ENCODE peak calls at places on chromosomes 3 and 15, in five cellular contexts. L is keratinocyte, X is AG10803, G is lower lobe of right lung, P is GM10248. V is an unnamed sample.
A peak's percentile ranks its signal among the peaks of the same experiment; 100 is the strongest.

GRCh38 chr3:53708001-53708621 is 138.1 kb downstream of the CHDH start:
- DNase-seq in G (peak; percentile 79), P (no peak), L (no peak), X (no peak), V (no peak)

GRCh38 chr3:13411186-13411860 is 8.8 kb downstream of the NUP210 start:
- DNase-seq in L (no peak), P (no peak), X (no peak), G (no peak), V (no peak)

GRCh38 chr3:62371032-62371734 is 2.2 kb downstream of the FEZF2 start:
- DNase-seq in L (no peak), P (no peak), X (no peak), G (no peak), V (no peak)

GRCh38 chr3:125482406-125482805 is 37.6 kb downstream of the SNX4 start:
- DNase-seq in X (no peak), L (no peak), G (no peak), P (no peak), V (no peak)

GRCh38 chr15:45585069-45585468 is 2.1 kb upstream of the BLOC1S6 start:
- DNase-seq in X (no peak), G (no peak), L (no peak), P (no peak), V (no peak)

GRCh38 chr15:63939531-63940130 is 105.9 kb upstream of the HERC1 start:
- DNase-seq in P (no peak), X (peak; percentile 84), L (no peak), G (no peak), V (peak; percentile 15)

GRCh38 chr15:44798815-44799214 is 62.5 kb downstream of the TRIM69 start:
- DNase-seq in X (no peak), L (no peak), G (no peak), P (no peak), V (peak; percentile 32)

GRCh38 chr3:128195369-128195768 is 42.1 kb downstream of the EEFSEC start:
- DNase-seq in G (no peak), X (no peak), P (no peak), L (no peak), V (no peak)

GRCh38 chr3:143287403-143287802 is 167.8 kb downstream of the CHST2 start:
- DNase-seq in X (no peak), L (no peak), G (no peak), P (no peak), V (peak; percentile 72)

GRCh38 chr3:10546887-10547286 is 41.5 kb upstream of the ATP2B2 start:
- DNase-seq in P (no peak), X (no peak), L (no peak), G (no peak), V (no peak)

GRCh38 chr15:81000144-81000625 is 538 bp upstream of the TLNRD1 start:
- DNase-seq in G (no peak), L (no peak), P (no peak), X (no peak), V (peak; percentile 36)

GRCh38 chr3:33426068-33426467 is 14.1 kb downstream of the UBP1 start:
- DNase-seq in L (no peak), P (no peak), X (no peak), G (no peak), V (no peak)

GRCh38 chr3:35666893-35667292 is 27.6 kb downstream of the ARPP21 start:
- DNase-seq in X (no peak), G (no peak), L (no peak), P (no peak), V (no peak)

GRCh38 chr3:72340476-72341379 is 507.5 kb downstream of the SHQ1 start:
- DNase-seq in X (no peak), P (peak; percentile 59), G (no peak), L (no peak), V (no peak)

GRCh38 chr3:10716964-10717363 is 99.1 kb upstream of the SLC6A11 start:
- DNase-seq in G (no peak), L (no peak), P (no peak), X (no peak), V (no peak)

GRCh38 chr3:97421565-97421964 is 343.0 kb upstream of the ARL6 start:
- DNase-seq in X (no peak), L (no peak), G (no peak), P (no peak), V (no peak)

GRCh38 chr15:43911235-43911661 is 84.4 kb downstream of the WDR76 start:
- DNase-seq in X (peak; percentile 98), P (no peak), L (no peak), G (no peak), V (peak; percentile 99)

GRCh38 chr3:89506462-89507143 is 399.2 kb downstream of the EPHA3 start:
- DNase-seq in G (no peak), X (no peak), P (no peak), L (no peak), V (no peak)

GRCh38 chr3:89503891-89504391 is 396.5 kb downstream of the EPHA3 start:
- DNase-seq in P (no peak), G (no peak), X (no peak), L (no peak), V (no peak)

GRCh38 chr3:89504432-89504831 is 397.0 kb downstream of the EPHA3 start:
- DNase-seq in G (no peak), L (no peak), P (no peak), X (no peak), V (no peak)
- TF ChIP-seq CTCF in G (no peak), L (no peak), P (no peak), X (no peak), V (no peak)

GRCh38 chr3:4335840-4336579 is 32.8 kb downstream of the SETMAR start:
- DNase-seq in X (no peak), L (no peak), P (no peak), G (no peak), V (no peak)

GRCh38 chr3:4332111-4332510 is 28.9 kb downstream of the SETMAR start:
- DNase-seq in P (no peak), G (no peak), L (no peak), X (no peak), V (no peak)

GRCh38 chr3:4332991-4333390 is 29.8 kb downstream of the SETMAR start:
- DNase-seq in L (no peak), X (no peak), P (no peak), G (no peak), V (no peak)

GRCh38 chr3:4332574-4332973 is 29.4 kb downstream of the SETMAR start:
- DNase-seq in G (no peak), P (no peak), X (no peak), L (no peak), V (no peak)

DNA sequence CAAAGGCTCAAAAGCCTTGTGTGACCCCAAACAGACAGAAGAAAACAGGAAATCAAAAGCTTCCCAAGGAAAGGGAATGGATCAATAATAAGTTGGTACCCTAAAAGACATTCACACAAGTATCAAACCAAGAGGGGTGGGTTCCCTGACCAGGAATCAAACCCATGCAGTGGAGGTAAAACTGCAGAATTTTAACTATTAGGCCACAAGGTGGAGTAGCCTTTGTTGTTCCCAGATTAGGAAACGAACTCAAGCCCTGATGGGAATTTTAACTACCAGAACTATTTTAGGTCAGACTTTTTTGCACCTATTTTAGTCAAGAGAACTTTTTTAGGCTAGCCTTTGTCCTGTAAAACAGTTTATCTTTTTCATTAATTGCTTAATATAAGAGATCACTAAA is 31.4 kb downstream of the SETMAR start:
- DNase-seq in L (no peak), X (no peak), G (no peak), P (no peak), V (no peak)
- TF ChIP-seq CTCF in L (no peak), X (peak; percentile 15), G (no peak), P (peak; percentile 12), V (peak; percentile 5)

GRCh38 chr15:32042269-32042996 is 12.1 kb downstream of the CHRNA7 start:
- DNase-seq in X (no peak), G (no peak), L (peak; percentile 42), P (no peak), V (no peak)
- TF ChIP-seq CTCF in X (no peak), G (no peak), L (no peak), P (no peak), V (no peak)

GRCh38 chr3:57583544-57583943 is 13.6 kb downstream of the ARF4 start:
- DNase-seq in L (no peak), G (no peak), X (no peak), P (no peak), V (no peak)

GRCh38 chr3:57587946-57588345 is 9.2 kb downstream of the ARF4 start:
- DNase-seq in G (no peak), L (no peak), P (no peak), X (no peak), V (peak; percentile 55)

GRCh38 chr3:57586778-57587177 is 10.4 kb downstream of the ARF4 start:
- DNase-seq in G (no peak), P (no peak), X (no peak), L (no peak), V (no peak)

GRCh38 chr3:57577786-57578185 is 19.4 kb downstream of the ARF4 start:
- DNase-seq in G (no peak), P (no peak), L (no peak), X (no peak), V (no peak)

DNA sequence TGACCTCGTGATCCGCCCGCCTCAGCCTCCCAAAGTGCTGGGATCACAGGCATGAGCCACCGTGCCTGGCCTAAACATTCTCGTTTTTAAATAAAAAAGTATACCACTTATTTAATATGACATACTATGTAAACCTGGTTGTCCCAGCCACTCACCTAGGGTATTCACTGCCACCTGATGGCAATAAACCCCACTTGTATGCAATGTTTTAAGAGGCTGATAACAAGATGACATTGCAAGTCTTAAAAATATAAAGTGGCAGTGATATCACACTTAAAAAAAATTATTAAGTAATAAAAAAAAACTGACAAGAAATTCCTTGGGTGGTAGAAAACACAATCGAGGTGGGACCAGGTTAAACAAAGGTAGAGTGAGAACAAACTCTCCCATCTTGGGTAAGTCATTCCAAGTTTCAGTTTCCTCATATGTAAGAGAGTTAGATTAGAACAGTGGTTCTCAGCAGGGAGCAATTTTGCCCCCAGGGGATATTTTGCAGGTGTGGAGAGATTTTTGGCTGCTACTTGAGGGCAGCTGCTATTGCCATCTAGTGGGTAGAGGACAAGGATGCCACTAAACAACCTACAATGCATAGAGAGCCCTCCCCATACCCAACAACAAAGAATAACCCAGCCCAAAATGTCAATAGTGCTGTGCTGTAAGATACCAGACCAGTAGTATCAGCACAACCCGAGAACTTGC is 14.5 kb downstream of the ARF4 start:
- DNase-seq in P (no peak), L (no peak), G (no peak), X (no peak), V (no peak)
- TF ChIP-seq CTCF in P (no peak), L (peak; percentile 70), G (no peak), X (no peak), V (peak; percentile 20)

DNA sequence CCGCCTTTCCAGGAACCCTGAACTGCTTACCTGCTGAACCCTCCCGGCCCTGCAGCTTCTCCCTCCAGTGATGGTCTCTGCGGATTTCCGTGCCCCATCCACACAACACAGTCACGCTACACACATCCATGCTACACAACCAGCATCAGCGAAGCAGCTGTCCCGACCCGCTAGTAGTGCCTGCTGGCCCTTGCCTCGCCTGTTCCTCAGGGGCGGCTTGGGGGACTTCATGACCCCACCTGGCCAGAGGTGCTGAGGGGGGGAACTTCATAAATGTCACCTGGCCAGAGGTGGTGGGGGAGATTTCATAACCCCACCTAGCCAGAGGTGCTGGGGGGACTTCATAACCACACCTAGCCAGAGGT is 530 bp upstream of the TUBGCP5 start:
- DNase-seq in G (no peak), X (no peak), L (no peak), P (no peak), V (no peak)
- TF ChIP-seq CTCF in G (no peak), X (no peak), L (no peak), P (no peak), V (no peak)

V was measured in fibroblast of the aortic adventitia.